ENCODE peak calls at places on chromosomes 4 and X, in six cellular contexts. W is mucosa of descending colon, C is heart right ventricle, L is fibroblast of lung, Q is cardiac fibroblast, D is stomach. I is an unnamed sample.

GRCh38 chr4:142406917-142407501 is 439.1 kb downstream of the INPP4B start:
- DNase-seq in W (no peak), Q (peak; percentile 12), D (no peak), L (no peak), C (no peak), I (peak; percentile 30)

GRCh38 chrX:138945219-138945618 is 233.7 kb upstream of the FGF13 start:
- DNase-seq in L (no peak), W (no peak), C (no peak), D (no peak), Q (no peak), I (peak; percentile 23)

GRCh38 chr4:83644677-83645639 is 109.0 kb downstream of the GPAT3 start:
- DNase-seq in D (no peak), W (no peak), C (no peak), Q (peak; percentile 76), L (peak; percentile 76), I (peak; percentile 80)

GRCh38 chr4:155248002-155248896 is 39.8 kb downstream of the NPY2R start:
- DNase-seq in D (no peak), Q (peak; percentile 5), W (no peak), L (no peak), C (no peak), I (no peak)

GRCh38 chr4:121789960-121790829 is 10.9 kb upstream of the EXOSC9 start:
- DNase-seq in C (no peak), L (peak; percentile 66), W (no peak), Q (peak; percentile 78), D (no peak), I (peak; percentile 89)

GRCh38 chr4:79403356-79403755 is 4.7 kb downstream of the GK2 start:
- DNase-seq in L (no peak), C (no peak), D (no peak), Q (no peak), W (no peak), I (no peak)

GRCh38 chrX:17860179-17860780 is 818 bp downstream of the RAI2 start:
- DNase-seq in W (peak; percentile 9), D (no peak), C (peak; percentile 27), L (no peak), Q (no peak), I (peak; percentile 2)

GRCh38 chrX:105460366-105460765 is 239.9 kb upstream of the TEX13A start:
- DNase-seq in D (no peak), C (no peak), Q (peak; percentile 67), L (peak; percentile 78), W (no peak), I (peak; percentile 55)

GRCh38 chr4:31539279-31540074 is 819.3 kb downstream of the PCDH7 start:
- DNase-seq in C (no peak), L (no peak), Q (no peak), W (no peak), D (no peak), I (no peak)

GRCh38 chr4:73067971-73068394 is 1.5 kb downstream of the COX18 start:
- DNase-seq in Q (peak; percentile 53), D (no peak), W (no peak), C (no peak), L (peak; percentile 18), I (no peak)

GRCh38 chrX:34629572-34629971 is 27.5 kb downstream of the TMEM47 start:
- DNase-seq in C (no peak), L (peak; percentile 21), D (no peak), Q (no peak), W (no peak), I (peak; percentile 77)

DNA sequence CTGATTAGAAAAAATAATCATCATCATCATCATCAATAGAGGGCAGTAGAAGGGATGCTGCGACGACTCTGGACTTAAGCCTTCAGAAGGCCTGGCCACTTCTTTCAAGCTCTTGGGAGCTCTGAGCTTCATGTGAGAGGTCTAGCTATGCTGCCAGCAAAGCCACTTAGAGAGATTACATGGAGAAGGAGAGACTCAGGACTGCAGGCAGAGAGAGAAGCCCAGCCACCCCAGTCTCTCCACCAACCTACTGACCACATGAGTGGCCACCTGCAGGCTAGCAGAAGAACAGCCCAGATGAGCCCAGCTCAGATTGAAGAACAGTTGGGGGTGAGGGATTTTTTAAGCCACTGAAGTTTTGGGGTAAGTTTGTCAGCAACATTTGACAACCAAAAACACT is 17.1 kb upstream of the TMEM150C start:
- DNase-seq in C (no peak), W (no peak), L (no peak), Q (no peak), D (no peak), I (no peak)
- TF ChIP-seq CTCF in C (no peak), W (no peak), L (peak; percentile 20), Q (peak; percentile 32), D (no peak), I (peak; percentile 34)

DNA sequence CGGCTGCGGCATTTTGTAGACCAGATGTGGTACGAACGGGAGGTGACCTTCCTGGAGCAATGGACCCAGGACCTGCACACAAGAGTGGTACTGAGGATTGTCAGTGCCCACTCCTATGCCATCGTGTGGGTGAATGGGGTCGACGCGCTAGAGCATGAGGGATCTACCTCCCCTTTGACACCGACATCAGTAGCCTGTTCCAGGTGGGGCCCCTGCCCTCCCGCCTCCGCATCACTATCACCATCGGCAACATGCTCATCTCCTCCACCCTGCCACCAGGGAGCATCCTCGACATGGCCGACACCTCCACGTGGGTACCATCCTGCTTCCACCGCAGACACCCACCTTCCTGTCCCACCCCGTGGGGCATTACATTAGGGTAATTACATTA is 46.2 kb downstream of the SMARCA5 start:
- DNase-seq in W (no peak), Q (no peak), L (no peak), C (no peak), D (no peak), I (no peak)
- TF ChIP-seq CTCF in W (no peak), Q (no peak), L (no peak), C (no peak), D (no peak), I (no peak)

GRCh38 chr4:24517676-24518075 is 66.7 kb downstream of the DHX15 start:
- DNase-seq in L (no peak), W (no peak), Q (no peak), D (no peak), C (no peak), I (no peak)

GRCh38 chr4:24515698-24516097 is 68.7 kb downstream of the DHX15 start:
- DNase-seq in L (no peak), W (no peak), C (no peak), D (no peak), Q (peak; percentile 24), I (no peak)

GRCh38 chr4:24513718-24514117 is 70.6 kb downstream of the DHX15 start:
- DNase-seq in D (no peak), W (no peak), L (no peak), C (no peak), Q (no peak), I (no peak)

GRCh38 chr4:24516926-24517325 is 67.4 kb downstream of the DHX15 start:
- DNase-seq in D (no peak), W (no peak), L (no peak), Q (no peak), C (no peak), I (no peak)

DNA sequence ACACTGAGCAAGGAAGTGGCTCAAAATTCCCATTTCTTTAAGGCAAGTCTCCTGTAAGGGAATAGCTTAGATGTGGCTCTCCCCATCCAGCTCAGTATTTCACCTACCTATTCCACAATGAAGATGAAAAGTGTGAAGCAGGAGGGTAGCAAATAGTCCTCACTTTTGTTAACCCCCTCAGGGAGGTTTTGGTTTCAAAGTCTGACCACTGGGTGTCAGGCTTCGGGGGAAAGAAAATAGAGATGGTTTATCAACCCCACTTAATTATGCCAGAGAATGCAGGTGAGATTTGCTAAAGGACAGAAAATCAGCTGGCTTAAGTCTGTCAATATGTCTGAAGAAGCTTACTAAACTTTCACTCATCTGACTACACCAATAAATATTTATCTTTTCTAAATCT is 69.5 kb downstream of the DHX15 start:
- DNase-seq in D (no peak), W (no peak), C (no peak), L (no peak), Q (peak; percentile 13), I (no peak)
- TF ChIP-seq CTCF in D (no peak), W (no peak), C (no peak), L (peak; percentile 41), Q (peak; percentile 16), I (peak; percentile 27)

DNA sequence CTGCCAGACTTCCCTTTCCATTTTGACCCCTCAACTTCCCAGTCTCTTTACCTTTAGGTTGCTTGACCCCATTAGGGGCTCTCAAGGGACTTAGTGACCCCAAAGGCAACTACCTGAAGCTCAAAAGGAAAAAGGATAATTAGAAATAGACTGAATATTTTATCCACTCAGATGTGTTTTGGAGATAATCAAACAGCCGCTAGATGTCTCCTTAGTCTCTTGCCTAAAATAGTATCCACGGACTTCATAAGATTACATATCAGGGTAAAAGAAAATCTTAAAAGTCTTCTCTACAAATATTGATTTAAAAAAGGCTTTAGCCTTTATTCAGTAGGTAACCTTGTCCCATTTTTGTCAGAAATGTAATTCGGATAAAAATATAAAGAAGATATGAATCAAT is 21.0 kb upstream of the RHOXF2 start:
- DNase-seq in Q (no peak), L (no peak), C (no peak), D (no peak), W (no peak), I (peak; percentile 3)
- TF ChIP-seq CTCF in Q (no peak), L (no peak), C (no peak), D (no peak), W (no peak), I (peak; percentile 16)

DNA sequence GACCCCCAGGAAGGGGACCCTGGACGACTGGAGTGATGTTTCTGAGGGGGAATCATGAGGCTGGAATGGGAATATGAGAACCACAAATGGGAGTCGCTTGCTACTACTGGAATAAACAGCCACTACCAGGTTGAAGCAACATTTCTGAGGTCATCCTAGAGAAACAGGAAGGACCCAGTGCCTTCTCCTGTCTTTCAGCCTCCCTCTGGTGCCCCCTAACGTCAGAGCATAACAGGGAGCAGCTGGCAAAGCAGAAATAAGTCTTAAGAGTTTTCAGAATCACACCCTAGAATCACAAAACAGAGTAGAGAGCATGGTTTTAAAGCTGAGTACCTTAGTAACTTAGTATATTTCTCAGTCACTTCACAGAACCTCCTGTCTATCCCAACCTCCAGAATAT is 347.8 kb upstream of the PITX2 start:
- DNase-seq in W (peak; percentile 82), D (peak; percentile 26), L (peak; percentile 56), Q (peak; percentile 49), C (no peak), I (peak; percentile 61)
- TF ChIP-seq CTCF in W (peak; percentile 33), D (no peak), L (peak; percentile 73), Q (peak; percentile 58), C (no peak), I (peak; percentile 69)

GRCh38 chrX:19879181-19879580 is 8.2 kb downstream of the SH3KBP1 start:
- DNase-seq in W (no peak), L (no peak), D (no peak), C (no peak), Q (no peak), I (no peak)
- TF ChIP-seq CTCF in W (no peak), L (no peak), D (no peak), C (no peak), Q (no peak), I (no peak)

DNA sequence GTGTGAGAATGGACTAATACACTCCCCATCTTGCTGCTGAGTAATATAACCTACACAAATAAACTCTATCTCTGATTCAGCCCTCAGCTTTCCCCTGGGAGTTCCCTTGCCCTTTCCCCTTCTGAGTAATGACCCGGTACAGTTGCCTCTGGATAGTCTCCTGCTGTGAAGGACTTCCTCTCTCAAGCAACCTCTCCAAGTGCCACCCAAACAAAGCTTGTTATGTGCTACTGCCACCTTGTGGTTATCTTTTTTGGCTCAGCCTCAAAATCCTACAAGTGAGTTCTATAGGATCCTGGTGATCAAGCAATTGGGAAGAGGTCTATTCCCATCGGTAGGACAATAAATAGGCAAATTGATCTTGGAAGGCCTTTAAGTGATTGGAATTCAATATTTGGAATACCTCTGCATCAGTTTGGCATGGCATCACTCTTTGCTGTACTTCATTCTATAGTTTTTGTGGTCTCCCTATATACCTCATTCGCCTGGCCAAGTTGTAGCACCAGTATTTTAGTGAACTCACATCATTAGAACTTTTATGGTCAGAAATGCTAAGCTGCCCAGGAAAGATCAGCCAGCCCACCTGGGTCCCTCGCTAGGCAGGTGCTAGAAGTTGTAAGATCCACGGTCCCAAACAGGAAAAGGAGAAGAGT is 40.1 kb downstream of the ZCCHC13 start:
- DNase-seq in C (no peak), Q (peak; percentile 98), L (peak; percentile 97), D (peak; percentile 67), W (peak; percentile 83), I (peak; percentile 97)
- TF ChIP-seq CTCF in C (peak; percentile 34), Q (peak; percentile 42), L (peak; percentile 39), D (no peak), W (peak; percentile 17), I (peak; percentile 50)

I was measured in fibroblast of the aortic adventitia.